ENCODE peak calls at places on chromosomes 16 and 17, in six cellular contexts. One of them, this sample, is unnamed.
A peak's percentile ranks its signal among the peaks of the same experiment; 100 is the strongest.

GRCh38 chr17:15181333-15181732 is 83.8 kb downstream of the PMP22 start:
- DNase-seq in H1: no peak
- DNase-seq in neuronal stem cell: no peak
- DNase-seq in mesenchymal stem cell: no peak
- DNase-seq in H9: no peak
- DNase-seq in IMR-90: no peak
- DNase-seq in this sample: no peak

GRCh38 chr16:82093901-82094300 is 58.8 kb downstream of the HSD17B2 start:
- DNase-seq in H9: no peak
- DNase-seq in neuronal stem cell: no peak
- DNase-seq in mesenchymal stem cell: no peak
- DNase-seq in IMR-90: no peak
- DNase-seq in H1: no peak
- DNase-seq in this sample: no peak

GRCh38 chr17:39781814-39782213 is 44.1 kb downstream of the GRB7 start:
- DNase-seq in H9: no peak
- DNase-seq in mesenchymal stem cell: no peak
- DNase-seq in neuronal stem cell: no peak
- DNase-seq in H1: no peak
- DNase-seq in IMR-90: no peak
- DNase-seq in this sample: no peak

GRCh38 chr17:61809816-61810392 is 53.4 kb downstream of the BRIP1 start:
- DNase-seq in mesenchymal stem cell: peak; percentile 61
- DNase-seq in H9: no peak
- DNase-seq in IMR-90: peak; percentile 70
- DNase-seq in H1: no peak
- DNase-seq in neuronal stem cell: no peak
- DNase-seq in this sample: no peak

GRCh38 chr17:56114469-56114868 is 38.8 kb upstream of the ANKFN1 start:
- DNase-seq in neuronal stem cell: no peak
- DNase-seq in H9: no peak
- DNase-seq in IMR-90: no peak
- DNase-seq in mesenchymal stem cell: no peak
- DNase-seq in H1: no peak
- DNase-seq in this sample: no peak

GRCh38 chr16:9088848-9089247 is 2.6 kb upstream of the HAPSTR1 start:
- DNase-seq in H1: no peak
- DNase-seq in IMR-90: no peak
- DNase-seq in H9: no peak
- DNase-seq in neuronal stem cell: no peak
- DNase-seq in mesenchymal stem cell: no peak
- DNase-seq in this sample: no peak

GRCh38 chr16:15592324-15592723 is 50.6 kb downstream of the MARF1 start:
- DNase-seq in mesenchymal stem cell: no peak
- DNase-seq in H1: no peak
- DNase-seq in H9: no peak
- DNase-seq in neuronal stem cell: no peak
- DNase-seq in IMR-90: no peak
- DNase-seq in this sample: no peak

GRCh38 chr16:65771707-65772106 is 594.8 kb upstream of the CDH5 start:
- DNase-seq in H9: no peak
- DNase-seq in mesenchymal stem cell: no peak
- DNase-seq in neuronal stem cell: no peak
- DNase-seq in H1: no peak
- DNase-seq in IMR-90: no peak
- DNase-seq in this sample: no peak

GRCh38 chr17:43453331-43453812 is 30.4 kb upstream of the DHX8 start:
- DNase-seq in mesenchymal stem cell: peak; percentile 26
- DNase-seq in IMR-90: no peak
- DNase-seq in neuronal stem cell: no peak
- DNase-seq in H9: no peak
- DNase-seq in H1: no peak
- DNase-seq in this sample: no peak

GRCh38 chr17:66455022-66455547 is 152.7 kb downstream of the PRKCA start:
- DNase-seq in H1: no peak
- DNase-seq in H9: no peak
- DNase-seq in IMR-90: no peak
- DNase-seq in neuronal stem cell: no peak
- DNase-seq in mesenchymal stem cell: no peak
- DNase-seq in this sample: no peak

GRCh38 chr17:43737722-43738121 is 20.9 kb downstream of the SOST start:
- DNase-seq in H9: no peak
- DNase-seq in neuronal stem cell: no peak
- DNase-seq in IMR-90: no peak
- DNase-seq in H1: no peak
- DNase-seq in mesenchymal stem cell: no peak
- DNase-seq in this sample: no peak

GRCh38 chr16:50295541-50296132 is 29.3 kb downstream of the ADCY7 start:
- DNase-seq in neuronal stem cell: no peak
- DNase-seq in H9: no peak
- DNase-seq in mesenchymal stem cell: no peak
- DNase-seq in H1: no peak
- DNase-seq in IMR-90: no peak
- DNase-seq in this sample: no peak

GRCh38 chr16:63742150-63742549 is 1379.7 kb downstream of the CDH11 start:
- DNase-seq in neuronal stem cell: no peak
- DNase-seq in H1: no peak
- DNase-seq in H9: no peak
- DNase-seq in IMR-90: no peak
- DNase-seq in mesenchymal stem cell: no peak
- DNase-seq in this sample: no peak

GRCh38 chr17:45923511-45924268 is 29.3 kb downstream of the MAPT start:
- DNase-seq in IMR-90: peak; percentile 12
- DNase-seq in H9: no peak
- DNase-seq in H1: no peak
- DNase-seq in mesenchymal stem cell: peak; percentile 87
- DNase-seq in neuronal stem cell: no peak
- DNase-seq in this sample: no peak

GRCh38 chr16:47713225-47713595 is 252.1 kb downstream of the PHKB start:
- DNase-seq in mesenchymal stem cell: peak; percentile 82
- DNase-seq in IMR-90: peak; percentile 95
- DNase-seq in H1: no peak
- DNase-seq in neuronal stem cell: no peak
- DNase-seq in H9: no peak
- DNase-seq in this sample: peak; percentile 92

GRCh38 chr16:4465977-4466779 is 8.2 kb downstream of the NMRAL1 start:
- DNase-seq in mesenchymal stem cell: no peak
- DNase-seq in H1: no peak
- DNase-seq in H9: no peak
- DNase-seq in neuronal stem cell: no peak
- DNase-seq in IMR-90: no peak
- DNase-seq in this sample: no peak

GRCh38 chr16:50666658-50667496 is 14.2 kb downstream of the SNX20 start:
- DNase-seq in mesenchymal stem cell: no peak
- DNase-seq in neuronal stem cell: no peak
- DNase-seq in H1: no peak
- DNase-seq in H9: peak; percentile 69
- DNase-seq in IMR-90: no peak
- DNase-seq in this sample: no peak

GRCh38 chr17:66275651-66276050 is 26.8 kb upstream of the PRKCA start:
- DNase-seq in H1: no peak
- DNase-seq in H9: no peak
- DNase-seq in IMR-90: peak; percentile 97
- DNase-seq in neuronal stem cell: no peak
- DNase-seq in mesenchymal stem cell: peak; percentile 78
- DNase-seq in this sample: peak; percentile 12

GRCh38 chr17:29179232-29180036 is 764 bp downstream of the MYO18A start:
- DNase-seq in IMR-90: no peak
- DNase-seq in H9: peak; percentile 98
- DNase-seq in neuronal stem cell: peak; percentile 67
- DNase-seq in mesenchymal stem cell: peak; percentile 45
- DNase-seq in H1: peak; percentile 91
- DNase-seq in this sample: no peak

GRCh38 chr17:63437287-63438091 is 8.6 kb downstream of the CYB561 start:
- DNase-seq in mesenchymal stem cell: no peak
- DNase-seq in H1: no peak
- DNase-seq in neuronal stem cell: no peak
- DNase-seq in IMR-90: no peak
- DNase-seq in H9: no peak
- DNase-seq in this sample: no peak

GRCh38 chr16:51431517-51432241 is 280.6 kb upstream of the SALL1 start:
- DNase-seq in IMR-90: peak; percentile 99
- DNase-seq in neuronal stem cell: no peak
- DNase-seq in mesenchymal stem cell: peak; percentile 98
- DNase-seq in H1: no peak
- DNase-seq in H9: no peak
- DNase-seq in this sample: no peak

GRCh38 chr17:44987194-44987882 is 19.2 kb upstream of the C1QL1 start:
- DNase-seq in mesenchymal stem cell: no peak
- DNase-seq in IMR-90: no peak
- DNase-seq in neuronal stem cell: no peak
- DNase-seq in H9: peak; percentile 90
- DNase-seq in H1: peak; percentile 84
- DNase-seq in this sample: no peak

GRCh38 chr16:61879-62281 is 8.3 kb downstream of the SNRNP25 start:
- DNase-seq in H1: no peak
- DNase-seq in mesenchymal stem cell: no peak
- DNase-seq in H9: no peak
- DNase-seq in neuronal stem cell: no peak
- DNase-seq in IMR-90: no peak
- DNase-seq in this sample: no peak

GRCh38 chr16:57802635-57803412 is 533 bp upstream of the KIFC3 start:
- DNase-seq in mesenchymal stem cell: peak; percentile 79
- DNase-seq in H1: peak; percentile 62
- DNase-seq in H9: peak; percentile 67
- DNase-seq in neuronal stem cell: no peak
- DNase-seq in IMR-90: peak; percentile 54
- DNase-seq in this sample: no peak

GRCh38 chr17:50588391-50589111 is 28.0 kb downstream of the CACNA1G start:
- DNase-seq in IMR-90: no peak
- DNase-seq in H1: no peak
- DNase-seq in neuronal stem cell: no peak
- DNase-seq in mesenchymal stem cell: no peak
- DNase-seq in H9: no peak
- DNase-seq in this sample: no peak

GRCh38 chr16:66344533-66345145 is 21.9 kb upstream of the CDH5 start:
- DNase-seq in H1: no peak
- DNase-seq in IMR-90: peak; percentile 48
- DNase-seq in H9: no peak
- DNase-seq in neuronal stem cell: no peak
- DNase-seq in mesenchymal stem cell: peak; percentile 44
- DNase-seq in this sample: peak; percentile 92

GRCh38 chr17:42163113-42163512 is 8.3 kb upstream of the RAB5C start:
- DNase-seq in IMR-90: no peak
- DNase-seq in mesenchymal stem cell: no peak
- DNase-seq in H9: peak; percentile 89
- DNase-seq in neuronal stem cell: no peak
- DNase-seq in H1: peak; percentile 94
- DNase-seq in this sample: no peak

DNA sequence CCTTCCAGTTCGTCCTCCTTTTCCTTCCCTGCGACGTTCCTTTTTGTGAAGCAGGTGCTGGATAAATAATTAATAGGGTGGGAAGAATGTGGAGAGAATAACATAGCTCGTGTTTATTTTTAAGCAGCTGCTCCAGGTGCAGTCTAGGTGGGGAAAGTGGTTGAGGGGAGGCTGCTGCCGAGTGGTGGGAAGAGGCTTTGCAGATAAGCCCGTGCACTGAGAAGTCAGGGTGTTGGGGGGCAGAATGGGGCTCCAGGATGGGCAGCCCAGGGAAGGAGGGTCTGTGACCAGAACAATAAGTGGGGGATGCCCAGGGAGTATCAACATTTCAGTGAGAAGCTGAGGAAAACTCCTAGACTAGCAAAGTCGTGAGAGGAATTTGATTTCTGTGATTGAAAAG is 300.5 kb downstream of the CPPED1 start:
- DNase-seq in H9: no peak
- DNase-seq in neuronal stem cell: no peak
- DNase-seq in mesenchymal stem cell: no peak
- DNase-seq in H1: no peak
- DNase-seq in IMR-90: no peak
- DNase-seq in this sample: no peak
- H3K18ac ChIP-seq in H9: no peak overlapping the region
- H3K18ac ChIP-seq in neuronal stem cell: no peak overlapping the region
- H3K18ac ChIP-seq in mesenchymal stem cell: no peak overlapping the region
- H3K18ac ChIP-seq in H1: no peak overlapping the region
- H3K18ac ChIP-seq in IMR-90: no peak overlapping the region
- H3K18ac ChIP-seq in this sample: no peak overlapping the region

DNA sequence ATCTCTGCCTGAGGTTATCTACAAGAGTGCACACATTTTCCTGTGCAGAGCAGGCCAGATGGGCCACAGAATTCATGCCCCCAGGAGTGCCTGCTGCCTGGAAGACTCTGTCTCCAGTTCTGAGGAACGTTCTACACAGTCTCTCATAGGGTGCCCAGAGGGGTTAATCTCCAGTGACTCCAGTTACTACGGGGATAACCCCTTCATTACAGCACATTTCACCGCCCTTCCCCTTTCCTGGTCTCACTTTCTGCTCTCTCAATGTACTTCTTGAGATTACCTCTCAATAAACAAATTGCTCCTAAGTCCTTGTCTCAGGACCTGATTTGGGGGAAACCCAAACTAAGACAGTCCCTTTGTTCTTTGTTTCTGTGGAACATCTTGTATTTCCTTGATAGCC is 5.7 kb downstream of the CD300H start:
- DNase-seq in IMR-90: no peak
- DNase-seq in mesenchymal stem cell: no peak
- DNase-seq in H1: no peak
- DNase-seq in neuronal stem cell: no peak
- DNase-seq in H9: no peak
- DNase-seq in this sample: no peak
- H2AFZ ChIP-seq in IMR-90: no peak overlapping the region
- H2AFZ ChIP-seq in mesenchymal stem cell: no peak overlapping the region
- H2AFZ ChIP-seq in H1: no peak overlapping the region
- H2AFZ ChIP-seq in neuronal stem cell: no peak overlapping the region
- H2AFZ ChIP-seq in H9: no peak overlapping the region
- H2AFZ ChIP-seq in this sample: no peak overlapping the region

GRCh38 chr17:81512560-81512983 is at the start of gene ACTG1:
- DNase-seq in H9: peak; percentile 93
- DNase-seq in IMR-90: peak; percentile 91
- DNase-seq in H1: peak; percentile 91
- DNase-seq in mesenchymal stem cell: peak; percentile 89
- DNase-seq in neuronal stem cell: peak; percentile 88
- DNase-seq in this sample: peak; percentile 94
- H2BK5ac ChIP-seq in H9: no peak within 1 kb of the TSS
- H2BK5ac ChIP-seq in IMR-90: peak within 1 kb of the TSS; percentile 95
- H2BK5ac ChIP-seq in H1: peak within 1 kb of the TSS; percentile 83
- H2BK5ac ChIP-seq in mesenchymal stem cell: peak within 1 kb of the TSS; percentile 100
- H2BK5ac ChIP-seq in neuronal stem cell: peak within 1 kb of the TSS; percentile 89
- H2BK5ac ChIP-seq in this sample: peak within 1 kb of the TSS; percentile 98

DNA sequence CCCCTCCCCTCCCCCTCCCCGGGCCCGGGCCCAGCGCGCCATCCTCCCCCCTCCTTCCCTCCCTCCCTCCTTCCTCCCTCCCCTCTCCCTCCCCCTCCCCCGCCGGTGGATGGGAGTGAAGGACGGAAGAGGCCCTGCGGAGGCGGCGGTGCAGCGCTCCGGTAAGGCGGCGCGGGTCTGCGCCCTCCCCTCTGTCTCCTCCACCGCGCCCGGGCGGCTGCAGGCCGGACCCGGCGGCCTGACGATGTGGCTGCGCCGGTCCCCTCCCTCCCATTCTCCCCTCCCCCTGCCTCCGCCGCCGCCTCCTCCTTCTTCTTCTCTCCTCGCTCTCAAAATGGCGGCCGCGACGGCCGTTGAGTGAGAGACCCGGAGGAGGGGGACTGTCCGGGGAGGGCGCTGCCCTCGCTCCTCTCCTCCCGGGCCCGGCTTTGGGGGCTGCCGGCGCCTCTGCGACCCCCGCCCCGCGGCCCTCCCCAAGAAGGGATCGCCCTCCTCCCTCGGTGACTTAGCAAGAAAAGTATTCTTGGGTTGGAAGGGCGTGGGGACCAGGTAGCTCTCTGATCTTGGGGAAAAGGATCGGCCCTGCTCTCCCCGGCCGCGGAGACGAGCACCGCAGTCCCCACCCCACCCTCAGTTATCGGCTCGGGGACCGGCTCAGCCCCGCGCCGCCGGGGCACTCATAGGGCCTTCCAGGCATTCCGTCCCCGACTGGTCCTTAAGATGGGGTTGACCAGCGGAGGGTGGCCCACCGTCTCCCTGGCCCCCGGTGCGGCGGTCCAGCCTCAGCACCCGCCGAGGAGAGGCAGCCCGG is 597 bp downstream of the PAFAH1B1 start:
- DNase-seq in H1: peak; percentile 85
- DNase-seq in H9: peak; percentile 87
- DNase-seq in mesenchymal stem cell: peak; percentile 86
- DNase-seq in IMR-90: peak; percentile 61
- DNase-seq in neuronal stem cell: peak; percentile 82
- DNase-seq in this sample: peak; percentile 56
- H3K18ac ChIP-seq in H1: peak overlapping the region; percentile 25
- H3K18ac ChIP-seq in H9: peak overlapping the region; percentile 96
- H3K18ac ChIP-seq in mesenchymal stem cell: peak overlapping the region; percentile 96
- H3K18ac ChIP-seq in IMR-90: peak overlapping the region; percentile 56
- H3K18ac ChIP-seq in neuronal stem cell: peak overlapping the region; percentile 100
- H3K18ac ChIP-seq in this sample: peak overlapping the region; percentile 78

This sample was measured in trophoblast cell.